ENCODE peak calls at places on chromosomes 6 and 20, in six cellular contexts. V, I, L, O, N and P are unnamed samples.

GRCh38 chr6:118277631-118278030 is 270.5 kb upstream of the PLN start:
- DNase-seq in V (no peak), I (no peak), L (no peak), O (no peak), N (no peak), P (no peak)

GRCh38 chr6:17268114-17268513 is 13.0 kb upstream of the RBM24 start:
- DNase-seq in V (no peak), I (no peak), L (no peak), O (no peak), N (peak), P (no peak)

GRCh38 chr6:38510205-38510604 is 129.5 kb downstream of the BTBD9 start:
- DNase-seq in V (no peak), I (no peak), L (peak), O (no peak), N (peak), P (no peak)

GRCh38 chr20:20594171-20594530 is 118.3 kb downstream of the RALGAPA2 start:
- DNase-seq in V (no peak), I (peak), L (peak), O (no peak), N (peak), P (no peak)

GRCh38 chr6:159693894-159694545 is 979 bp upstream of the SOD2 start:
- DNase-seq in V (no peak), I (peak), L (peak), O (no peak), N (peak), P (peak)

GRCh38 chr6:33877982-33878381 is 74.2 kb upstream of the MLN start:
- DNase-seq in V (no peak), I (no peak), L (no peak), O (no peak), N (no peak), P (peak)

GRCh38 chr6:64729522-64729921 is 977.5 kb downstream of the EYS start:
- DNase-seq in V (no peak), I (no peak), L (no peak), O (no peak), N (no peak), P (no peak)

GRCh38 chr20:61570796-61571195 is 318.7 kb downstream of the CDH4 start:
- DNase-seq in V (no peak), I (no peak), L (no peak), O (no peak), N (no peak), P (no peak)

GRCh38 chr6:39214846-39215639 is 14.2 kb downstream of the KCNK5 start:
- DNase-seq in V (peak), I (peak), L (no peak), O (no peak), N (no peak), P (peak)

GRCh38 chr6:50699086-50699886 is 14.0 kb upstream of the TFAP2D start:
- DNase-seq in V (no peak), I (no peak), L (peak), O (peak), N (no peak), P (no peak)

GRCh38 chr6:121506761-121507754 is 71.6 kb downstream of the GJA1 start:
- DNase-seq in V (no peak), I (no peak), L (peak), O (no peak), N (peak), P (no peak)

GRCh38 chr6:10412165-10412947 is 2.5 kb downstream of the TFAP2A start:
- DNase-seq in V (peak), I (no peak), L (no peak), O (no peak), N (peak), P (peak)

GRCh38 chr20:19382371-19382770 is 169.9 kb downstream of the SLC24A3 start:
- DNase-seq in V (no peak), I (no peak), L (no peak), O (no peak), N (no peak), P (no peak)

GRCh38 chr6:162621246-162621645 is 106.3 kb downstream of the PRKN start:
- DNase-seq in V (no peak), I (no peak), L (peak), O (peak), N (peak), P (no peak)

GRCh38 chr6:135314543-135314942 is 133.4 kb downstream of the MYB start:
- DNase-seq in V (no peak), I (no peak), L (no peak), O (no peak), N (no peak), P (no peak)

GRCh38 chr20:32963176-32963575 is 41.1 kb downstream of the SUN5 start:
- DNase-seq in V (no peak), I (no peak), L (no peak), O (no peak), N (no peak), P (no peak)

GRCh38 chr6:42963179-42963854 is 2.8 kb downstream of the GNMT start:
- DNase-seq in V (peak), I (no peak), L (no peak), O (no peak), N (no peak), P (no peak)

GRCh38 chr6:84052204-84052882 is 18.8 kb downstream of the MRAP2 start:
- DNase-seq in V (peak), I (no peak), L (peak), O (peak), N (peak), P (peak)

GRCh38 chr6:34154668-34155447 is 9.0 kb upstream of the GRM4 start:
- DNase-seq in V (peak), I (peak), L (peak), O (peak), N (peak), P (no peak)

GRCh38 chr20:37706298-37706697 is 12.5 kb downstream of the CTNNBL1 start:
- DNase-seq in V (no peak), I (no peak), L (no peak), O (no peak), N (no peak), P (no peak)

GRCh38 chr6:13769034-13769654 is 45.2 kb downstream of the MCUR1 start:
- DNase-seq in V (no peak), I (no peak), L (no peak), O (no peak), N (no peak), P (no peak)

GRCh38 chr6:13766201-13766634 is 48.1 kb downstream of the MCUR1 start:
- DNase-seq in V (no peak), I (no peak), L (peak), O (no peak), N (peak), P (no peak)

GRCh38 chr6:13767121-13767794 is 47.1 kb downstream of the MCUR1 start:
- DNase-seq in V (no peak), I (peak), L (peak), O (peak), N (peak), P (peak)

GRCh38 chr6:13765570-13765969 is 48.8 kb downstream of the MCUR1 start:
- DNase-seq in V (no peak), I (no peak), L (peak), O (no peak), N (no peak), P (no peak)

GRCh38 chr6:13769655-13770053 is 44.7 kb downstream of the MCUR1 start:
- DNase-seq in V (no peak), I (no peak), L (no peak), O (peak), N (no peak), P (no peak)
- TF ChIP-seq CTCF in V (peak), I (no peak), L (no peak), O (no peak), N (no peak), P (no peak)

GRCh38 chr20:1619861-1620444 is at the start of gene SIRPB1:
- DNase-seq in V (no peak), I (peak), L (no peak), O (no peak), N (no peak), P (no peak)
- H3K4me3 ChIP-seq in V (no peak), I (no peak), L (no peak), O (no peak), N (no peak), P (no peak)

DNA sequence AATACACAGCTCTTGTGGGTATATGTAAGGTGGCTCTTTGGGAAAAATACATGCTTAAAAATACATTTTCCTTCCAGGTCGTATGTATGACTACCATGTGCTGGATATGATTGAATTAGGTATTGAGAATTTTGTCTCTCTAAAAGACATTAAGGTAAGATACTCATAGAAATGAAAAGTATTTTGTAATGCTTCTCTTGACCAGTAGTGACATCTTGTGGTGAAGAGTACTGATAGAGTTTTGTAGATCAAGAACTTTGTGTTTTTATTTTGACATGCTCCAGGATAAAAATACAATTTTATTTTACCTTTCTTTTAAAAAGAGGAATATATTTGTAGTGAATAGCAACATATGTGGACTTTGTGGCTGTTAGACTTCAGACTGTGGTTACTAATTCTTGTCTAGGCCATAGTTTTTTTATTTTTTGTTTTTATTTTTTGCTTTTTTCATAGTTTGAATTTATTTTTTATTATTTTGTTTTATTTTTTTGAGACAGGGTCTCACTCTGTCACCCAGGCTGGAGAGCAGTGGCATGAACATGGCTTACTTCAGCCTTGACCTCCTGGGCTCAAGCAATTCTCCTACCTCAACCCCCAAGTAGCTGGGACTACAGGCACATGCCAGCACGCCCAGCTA is 17.9 kb downstream of the RPF2 start:
- DNase-seq in V (no peak), I (no peak), L (peak), O (no peak), N (peak), P (no peak)
- TF ChIP-seq CTCF in V (peak), I (no peak), L (peak), O (peak), N (peak), P (peak)

GRCh38 chr20:57397004-57397692 is 6.0 kb downstream of the RBM38 start:
- DNase-seq in V (peak), I (no peak), L (no peak), O (no peak), N (no peak), P (no peak)

GRCh38 chr20:57395111-57395959 is 4.1 kb downstream of the RBM38 start:
- DNase-seq in V (peak), I (no peak), L (peak), O (no peak), N (peak), P (peak)

GRCh38 chr20:57397693-57398108 is 6.5 kb downstream of the RBM38 start:
- DNase-seq in V (peak), I (peak), L (no peak), O (no peak), N (no peak), P (no peak)

GRCh38 chr20:57396212-57396611 is 5.0 kb downstream of the RBM38 start:
- DNase-seq in V (no peak), I (no peak), L (no peak), O (no peak), N (no peak), P (no peak)

GRCh38 chr20:57396638-57397003 is 5.4 kb downstream of the RBM38 start:
- DNase-seq in V (no peak), I (no peak), L (no peak), O (no peak), N (no peak), P (no peak)
- H3K4me3 ChIP-seq in V (no peak), I (no peak), L (no peak), O (no peak), N (no peak), P (no peak)

GRCh38 chr6:108446629-108447150 is 114.0 kb upstream of the FOXO3 start:
- DNase-seq in V (no peak), I (no peak), L (no peak), O (no peak), N (no peak), P (no peak)
- TF ChIP-seq CTCF in V (no peak), I (no peak), L (no peak), O (no peak), N (no peak), P (no peak)

GRCh38 chr20:54820392-54820791 is 345.0 kb downstream of the DOK5 start:
- DNase-seq in V (no peak), I (no peak), L (no peak), O (no peak), N (no peak), P (no peak)
- H3K4me3 ChIP-seq in V (no peak), I (no peak), L (no peak), O (no peak), N (no peak), P (no peak)

DNA sequence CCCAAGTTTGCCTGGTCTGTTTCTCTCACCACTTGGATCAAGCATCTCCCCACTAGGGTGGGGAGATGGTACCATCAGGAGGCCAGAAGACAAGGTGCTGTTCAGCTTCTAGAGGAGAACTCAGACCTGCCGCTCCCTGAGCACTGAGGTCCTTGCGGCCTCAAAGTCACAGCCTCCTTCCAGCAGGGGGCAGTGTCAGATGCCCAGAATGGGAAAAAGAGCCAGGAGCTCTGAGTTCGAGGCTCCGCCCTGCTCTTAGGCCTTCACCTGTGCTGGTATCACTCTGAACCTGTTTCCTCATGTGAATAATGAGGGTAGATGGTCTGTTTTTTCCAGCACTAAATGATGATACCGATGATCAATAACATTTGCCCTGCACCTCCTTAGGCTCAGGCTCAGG is 68.7 kb downstream of the TOX2 start:
- DNase-seq in V (no peak), I (peak), L (no peak), O (peak), N (no peak), P (no peak)
- TF ChIP-seq CTCF in V (peak), I (no peak), L (peak), O (peak), N (peak), P (no peak)